ENCODE peak calls at places on chromosomes 12 and 14, in seven cellular contexts. One of them, this sample, is unnamed.
A peak's percentile ranks its signal among the peaks of the same experiment; 100 is the strongest.

GRCh38 chr12:39199371-39199770 is 243.5 kb downstream of the KIF21A start:
- DNase-seq in psoas muscle: no peak
- DNase-seq in Panc1: no peak
- DNase-seq in suprapubic skin: no peak
- DNase-seq in ascending aorta: no peak
- DNase-seq in DND-41: no peak
- DNase-seq in thoracic aorta: no peak
- DNase-seq in this sample: no peak

GRCh38 chr12:10205251-10205807 is 7.3 kb upstream of the GABARAPL1 start:
- DNase-seq in ascending aorta: no peak
- DNase-seq in thoracic aorta: no peak
- DNase-seq in psoas muscle: no peak
- DNase-seq in suprapubic skin: no peak
- DNase-seq in Panc1: no peak
- DNase-seq in DND-41: no peak
- DNase-seq in this sample: no peak

GRCh38 chr12:104482113-104482512 is 25.4 kb downstream of the CHST11 start:
- DNase-seq in ascending aorta: no peak
- DNase-seq in psoas muscle: no peak
- DNase-seq in suprapubic skin: no peak
- DNase-seq in Panc1: no peak
- DNase-seq in thoracic aorta: no peak
- DNase-seq in DND-41: peak; percentile 89
- DNase-seq in this sample: no peak

GRCh38 chr12:109346920-109347319 is 780 bp upstream of the MYO1H start:
- DNase-seq in suprapubic skin: no peak
- DNase-seq in psoas muscle: no peak
- DNase-seq in DND-41: no peak
- DNase-seq in Panc1: no peak
- DNase-seq in ascending aorta: no peak
- DNase-seq in thoracic aorta: no peak
- DNase-seq in this sample: no peak

GRCh38 chr14:103090481-103091020 is 4.0 kb upstream of the EXOC3L4 start:
- DNase-seq in thoracic aorta: no peak
- DNase-seq in psoas muscle: no peak
- DNase-seq in Panc1: no peak
- DNase-seq in ascending aorta: no peak
- DNase-seq in suprapubic skin: no peak
- DNase-seq in DND-41: no peak
- DNase-seq in this sample: no peak

GRCh38 chr12:25151476-25151875 is 43.5 kb downstream of the DNAI7 start:
- DNase-seq in Panc1: peak; percentile 75
- DNase-seq in suprapubic skin: no peak
- DNase-seq in ascending aorta: peak; percentile 93
- DNase-seq in thoracic aorta: peak; percentile 85
- DNase-seq in DND-41: no peak
- DNase-seq in psoas muscle: no peak
- DNase-seq in this sample: peak; percentile 60

GRCh38 chr12:104790296-104791125 is 167.6 kb downstream of the SLC41A2 start:
- DNase-seq in psoas muscle: peak; percentile 67
- DNase-seq in thoracic aorta: no peak
- DNase-seq in Panc1: peak; percentile 15
- DNase-seq in ascending aorta: peak; percentile 69
- DNase-seq in DND-41: peak; percentile 39
- DNase-seq in suprapubic skin: no peak
- DNase-seq in this sample: no peak

GRCh38 chr14:25009891-25010290 is 40.1 kb downstream of the STXBP6 start:
- DNase-seq in ascending aorta: no peak
- DNase-seq in suprapubic skin: no peak
- DNase-seq in DND-41: no peak
- DNase-seq in thoracic aorta: no peak
- DNase-seq in Panc1: no peak
- DNase-seq in psoas muscle: no peak
- DNase-seq in this sample: no peak

GRCh38 chr12:90013409-90013808 is 304.8 kb upstream of the ATP2B1 start:
- DNase-seq in psoas muscle: no peak
- DNase-seq in suprapubic skin: no peak
- DNase-seq in DND-41: no peak
- DNase-seq in thoracic aorta: no peak
- DNase-seq in ascending aorta: no peak
- DNase-seq in Panc1: peak; percentile 17
- DNase-seq in this sample: no peak

GRCh38 chr12:127130506-127131100 is 1136.4 kb upstream of the TMEM132C start:
- DNase-seq in suprapubic skin: no peak
- DNase-seq in DND-41: no peak
- DNase-seq in psoas muscle: no peak
- DNase-seq in Panc1: no peak
- DNase-seq in ascending aorta: no peak
- DNase-seq in thoracic aorta: no peak
- DNase-seq in this sample: no peak

GRCh38 chr12:127127887-127128286 is 1139.1 kb upstream of the TMEM132C start:
- DNase-seq in thoracic aorta: no peak
- DNase-seq in ascending aorta: no peak
- DNase-seq in suprapubic skin: no peak
- DNase-seq in DND-41: no peak
- DNase-seq in Panc1: no peak
- DNase-seq in psoas muscle: no peak
- DNase-seq in this sample: no peak

DNA sequence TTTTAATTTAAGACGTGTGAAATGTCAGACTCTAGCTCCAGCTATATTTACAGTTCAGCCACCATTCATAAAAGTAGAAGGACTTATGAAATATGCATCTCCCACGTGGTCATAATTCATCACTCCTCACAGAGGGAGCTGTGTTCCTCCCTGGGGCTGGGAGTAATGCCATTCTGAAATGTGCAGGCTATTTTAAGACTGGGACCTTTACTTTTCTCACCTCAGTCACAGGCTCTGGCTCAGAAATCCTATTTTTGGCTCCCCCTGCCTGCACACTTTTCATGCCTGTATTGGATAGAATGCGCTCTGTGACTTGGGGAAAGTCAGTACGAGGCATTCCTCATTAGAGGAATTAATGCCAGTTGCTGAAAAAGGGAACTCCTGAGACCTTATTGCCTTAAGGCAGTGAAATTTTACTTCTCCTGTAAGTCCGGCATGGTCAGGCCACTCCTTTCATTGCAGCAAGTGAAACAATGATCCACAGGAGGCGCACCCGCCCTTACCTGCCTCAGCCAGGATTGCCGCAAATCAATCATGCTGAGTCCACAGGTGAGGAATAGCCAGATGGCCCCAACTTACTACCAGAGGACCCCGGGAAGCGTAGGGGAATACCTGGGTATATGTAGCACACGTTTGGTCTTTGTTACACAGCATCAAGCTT is 1133.2 kb upstream of the TMEM132C start:
- DNase-seq in ascending aorta: no peak
- DNase-seq in suprapubic skin: no peak
- DNase-seq in DND-41: no peak
- DNase-seq in Panc1: no peak
- DNase-seq in thoracic aorta: no peak
- DNase-seq in psoas muscle: no peak
- DNase-seq in this sample: no peak
- TF ChIP-seq CTCF in ascending aorta: no peak
- TF ChIP-seq CTCF in suprapubic skin: no peak
- TF ChIP-seq CTCF in DND-41: no peak
- TF ChIP-seq CTCF in Panc1: peak; percentile 2
- TF ChIP-seq CTCF in thoracic aorta: no peak
- TF ChIP-seq CTCF in psoas muscle: no peak
- TF ChIP-seq CTCF in this sample: peak; percentile 9

GRCh38 chr12:49671051-49671765 is 36.0 kb downstream of the FMNL3 start:
- DNase-seq in Panc1: no peak
- DNase-seq in DND-41: peak; percentile 86
- DNase-seq in psoas muscle: no peak
- DNase-seq in ascending aorta: no peak
- DNase-seq in suprapubic skin: no peak
- DNase-seq in thoracic aorta: no peak
- DNase-seq in this sample: no peak

GRCh38 chr12:49674318-49674985 is 32.8 kb downstream of the FMNL3 start:
- DNase-seq in thoracic aorta: no peak
- DNase-seq in suprapubic skin: no peak
- DNase-seq in ascending aorta: no peak
- DNase-seq in Panc1: no peak
- DNase-seq in DND-41: no peak
- DNase-seq in psoas muscle: no peak
- DNase-seq in this sample: no peak

GRCh38 chr12:49673446-49674317 is 33.5 kb downstream of the FMNL3 start:
- DNase-seq in psoas muscle: peak; percentile 95
- DNase-seq in suprapubic skin: peak; percentile 92
- DNase-seq in DND-41: no peak
- DNase-seq in Panc1: no peak
- DNase-seq in ascending aorta: peak; percentile 96
- DNase-seq in thoracic aorta: peak; percentile 66
- DNase-seq in this sample: no peak

GRCh38 chr12:49675137-49675536 is 32.1 kb downstream of the FMNL3 start:
- DNase-seq in DND-41: no peak
- DNase-seq in suprapubic skin: no peak
- DNase-seq in psoas muscle: no peak
- DNase-seq in thoracic aorta: no peak
- DNase-seq in ascending aorta: no peak
- DNase-seq in Panc1: no peak
- DNase-seq in this sample: no peak

DNA sequence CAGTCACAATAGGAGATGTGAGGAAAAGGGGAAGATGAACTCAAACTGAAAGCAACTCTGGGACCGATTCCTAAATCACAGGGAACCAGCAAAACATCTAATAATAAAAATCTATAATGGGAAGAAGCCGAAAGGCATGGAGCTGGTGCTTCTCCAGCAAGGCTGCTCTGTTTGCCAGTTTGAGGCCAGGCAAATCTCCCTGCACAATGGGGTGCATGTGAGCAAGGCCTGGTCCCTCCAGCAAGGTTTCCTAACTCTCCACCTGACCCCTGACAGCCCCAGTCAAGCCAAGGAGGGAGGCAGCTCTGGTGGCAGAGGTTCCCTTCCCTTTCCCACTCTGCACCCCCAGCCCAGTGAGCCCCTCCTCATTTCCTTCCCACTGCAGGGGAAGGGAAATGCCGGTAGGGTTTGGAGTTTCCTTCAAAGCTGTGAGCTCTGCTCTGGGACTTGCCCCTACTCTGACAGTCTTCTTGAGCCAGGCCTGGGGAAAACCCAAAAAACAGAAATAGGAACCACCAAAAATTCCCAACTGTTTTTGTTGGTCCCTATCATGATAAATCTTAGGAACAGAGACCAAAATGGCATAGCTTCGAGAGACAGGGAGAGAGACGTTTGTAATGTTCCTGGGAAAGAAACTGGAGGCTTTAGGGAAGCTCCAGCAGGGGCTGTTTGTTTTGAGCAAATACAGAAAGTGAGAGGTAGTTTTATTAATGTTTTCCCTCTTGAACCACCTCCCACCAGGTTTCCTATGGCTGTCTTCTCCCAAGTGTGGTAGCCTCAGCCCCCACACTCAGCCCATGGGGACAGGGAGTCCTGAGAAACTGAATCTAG is 34.6 kb downstream of the FMNL3 start:
- DNase-seq in DND-41: no peak
- DNase-seq in psoas muscle: no peak
- DNase-seq in ascending aorta: no peak
- DNase-seq in thoracic aorta: no peak
- DNase-seq in suprapubic skin: no peak
- DNase-seq in Panc1: no peak
- DNase-seq in this sample: no peak
- H3K4me1 ChIP-seq in DND-41: peaks cover 30% of the 10 kb centered on the region
- H3K4me1 ChIP-seq in psoas muscle: peaks cover 59% of the 10 kb centered on the region
- H3K4me1 ChIP-seq in ascending aorta: peaks cover 43% of the 10 kb centered on the region
- H3K4me1 ChIP-seq in thoracic aorta: peaks cover 39% of the 10 kb centered on the region
- H3K4me1 ChIP-seq in suprapubic skin: peaks cover 53% of the 10 kb centered on the region
- H3K4me1 ChIP-seq in Panc1: no peaks in the 10 kb centered on the region
- H3K4me1 ChIP-seq in this sample: no peaks in the 10 kb centered on the region

GRCh38 chr14:104277416-104278213 is 139.2 kb downstream of the KIF26A start:
- DNase-seq in Panc1: no peak
- DNase-seq in DND-41: no peak
- DNase-seq in thoracic aorta: no peak
- DNase-seq in suprapubic skin: peak; percentile 54
- DNase-seq in psoas muscle: peak; percentile 3
- DNase-seq in ascending aorta: peak; percentile 47
- DNase-seq in this sample: peak; percentile 57
- H3K27me3 ChIP-seq in Panc1: no peaks in the 10 kb centered on the region
- H3K27me3 ChIP-seq in DND-41: no peaks in the 10 kb centered on the region
- H3K27me3 ChIP-seq in thoracic aorta: no peaks in the 10 kb centered on the region
- H3K27me3 ChIP-seq in suprapubic skin: peaks cover 20% of the 10 kb centered on the region
- H3K27me3 ChIP-seq in psoas muscle: peaks cover 9% of the 10 kb centered on the region
- H3K27me3 ChIP-seq in ascending aorta: no peaks in the 10 kb centered on the region
- H3K27me3 ChIP-seq in this sample: peaks cover 63% of the 10 kb centered on the region

GRCh38 chr14:23631234-23631633 is 4.9 kb upstream of the DHRS2 start:
- DNase-seq in DND-41: no peak
- DNase-seq in Panc1: no peak
- DNase-seq in thoracic aorta: no peak
- DNase-seq in suprapubic skin: no peak
- DNase-seq in psoas muscle: no peak
- DNase-seq in ascending aorta: no peak
- DNase-seq in this sample: no peak
- TF ChIP-seq CTCF in DND-41: no peak
- TF ChIP-seq CTCF in Panc1: no peak
- TF ChIP-seq CTCF in thoracic aorta: no peak
- TF ChIP-seq CTCF in suprapubic skin: no peak
- TF ChIP-seq CTCF in psoas muscle: no peak
- TF ChIP-seq CTCF in ascending aorta: no peak
- TF ChIP-seq CTCF in this sample: no peak

GRCh38 chr14:51989293-51990234 is at the start of gene RTRAF:
- DNase-seq in ascending aorta: peak; percentile 96
- DNase-seq in psoas muscle: peak; percentile 97
- DNase-seq in DND-41: peak; percentile 94
- DNase-seq in Panc1: peak; percentile 47
- DNase-seq in suprapubic skin: peak; percentile 93
- DNase-seq in thoracic aorta: peak; percentile 54
- DNase-seq in this sample: peak; percentile 95

GRCh38 chr14:51993274-51993673 is 3.9 kb downstream of the RTRAF start:
- DNase-seq in suprapubic skin: no peak
- DNase-seq in psoas muscle: no peak
- DNase-seq in DND-41: no peak
- DNase-seq in thoracic aorta: no peak
- DNase-seq in Panc1: no peak
- DNase-seq in ascending aorta: no peak
- DNase-seq in this sample: no peak

GRCh38 chr14:51996148-51996746 is 6.9 kb downstream of the RTRAF start:
- DNase-seq in thoracic aorta: no peak
- DNase-seq in psoas muscle: no peak
- DNase-seq in ascending aorta: no peak
- DNase-seq in DND-41: no peak
- DNase-seq in suprapubic skin: no peak
- DNase-seq in Panc1: no peak
- DNase-seq in this sample: no peak

GRCh38 chr14:51990488-51990887 is 1.1 kb downstream of the RTRAF start:
- DNase-seq in DND-41: no peak
- DNase-seq in ascending aorta: no peak
- DNase-seq in Panc1: no peak
- DNase-seq in suprapubic skin: no peak
- DNase-seq in thoracic aorta: no peak
- DNase-seq in psoas muscle: no peak
- DNase-seq in this sample: no peak
- H3K4me1 ChIP-seq in DND-41: peaks cover 34% of the 10 kb centered on the region
- H3K4me1 ChIP-seq in ascending aorta: no peaks in the 10 kb centered on the region
- H3K4me1 ChIP-seq in Panc1: peaks cover 12% of the 10 kb centered on the region
- H3K4me1 ChIP-seq in suprapubic skin: peaks cover 20% of the 10 kb centered on the region
- H3K4me1 ChIP-seq in thoracic aorta: no peaks in the 10 kb centered on the region
- H3K4me1 ChIP-seq in psoas muscle: peaks cover 20% of the 10 kb centered on the region
- H3K4me1 ChIP-seq in this sample: peaks cover 9% of the 10 kb centered on the region

GRCh38 chr14:55535521-55536207 is 44.3 kb upstream of the KTN1 start:
- DNase-seq in Panc1: no peak
- DNase-seq in psoas muscle: no peak
- DNase-seq in suprapubic skin: no peak
- DNase-seq in thoracic aorta: no peak
- DNase-seq in ascending aorta: no peak
- DNase-seq in DND-41: no peak
- DNase-seq in this sample: no peak
- H3K27me3 ChIP-seq in Panc1: no peaks in the 10 kb centered on the region
- H3K27me3 ChIP-seq in psoas muscle: no peaks in the 10 kb centered on the region
- H3K27me3 ChIP-seq in suprapubic skin: no peaks in the 10 kb centered on the region
- H3K27me3 ChIP-seq in thoracic aorta: no peaks in the 10 kb centered on the region
- H3K27me3 ChIP-seq in ascending aorta: no peaks in the 10 kb centered on the region
- H3K27me3 ChIP-seq in DND-41: no peaks in the 10 kb centered on the region
- H3K27me3 ChIP-seq in this sample: no peaks in the 10 kb centered on the region

GRCh38 chr12:111505601-111506036 is 93.5 kb downstream of the ATXN2 start:
- DNase-seq in suprapubic skin: no peak
- DNase-seq in thoracic aorta: no peak
- DNase-seq in DND-41: no peak
- DNase-seq in psoas muscle: no peak
- DNase-seq in ascending aorta: no peak
- DNase-seq in Panc1: no peak
- DNase-seq in this sample: no peak
- TF ChIP-seq CTCF in suprapubic skin: no peak
- TF ChIP-seq CTCF in thoracic aorta: no peak
- TF ChIP-seq CTCF in DND-41: no peak
- TF ChIP-seq CTCF in psoas muscle: no peak
- TF ChIP-seq CTCF in ascending aorta: no peak
- TF ChIP-seq CTCF in Panc1: no peak
- TF ChIP-seq CTCF in this sample: no peak